ENCODE peak calls at places on chromosomes 2 and 18, in ten cellular contexts. One of them, this sample, is unnamed.
A peak's percentile ranks its signal among the peaks of the same experiment; 100 is the strongest.

GRCh38 chr18:22933958-22934423 is 863 bp downstream of the RBBP8 start:
- DNase-seq in A549: no peak
- DNase-seq in cardiac muscle cell: no peak
- DNase-seq in esophagus squamous epithelium: no peak
- DNase-seq in CD8-positive, alpha-beta T cell: no peak
- DNase-seq in HL-60: no peak
- DNase-seq in breast epithelium: no peak
- DNase-seq in OCI-LY7: no peak
- DNase-seq in Peyer's patch: no peak
- DNase-seq in endodermal cell: no peak
- DNase-seq in this sample: no peak

GRCh38 chr2:10654069-10654468 is 35.7 kb downstream of the NOL10 start:
- DNase-seq in Peyer's patch: no peak
- DNase-seq in breast epithelium: no peak
- DNase-seq in OCI-LY7: no peak
- DNase-seq in HL-60: no peak
- DNase-seq in A549: no peak
- DNase-seq in CD8-positive, alpha-beta T cell: no peak
- DNase-seq in esophagus squamous epithelium: no peak
- DNase-seq in cardiac muscle cell: no peak
- DNase-seq in endodermal cell: no peak
- DNase-seq in this sample: no peak

GRCh38 chr2:25292408-25292807 is 49.3 kb downstream of the DNMT3A start:
- DNase-seq in Peyer's patch: no peak
- DNase-seq in CD8-positive, alpha-beta T cell: no peak
- DNase-seq in OCI-LY7: no peak
- DNase-seq in HL-60: no peak
- DNase-seq in endodermal cell: no peak
- DNase-seq in breast epithelium: no peak
- DNase-seq in esophagus squamous epithelium: no peak
- DNase-seq in A549: no peak
- DNase-seq in cardiac muscle cell: no peak
- DNase-seq in this sample: no peak

GRCh38 chr18:32881009-32881408 is 108.2 kb upstream of the KLHL14 start:
- DNase-seq in breast epithelium: no peak
- DNase-seq in endodermal cell: no peak
- DNase-seq in esophagus squamous epithelium: no peak
- DNase-seq in HL-60: no peak
- DNase-seq in Peyer's patch: peak; percentile 21
- DNase-seq in CD8-positive, alpha-beta T cell: no peak
- DNase-seq in cardiac muscle cell: no peak
- DNase-seq in A549: no peak
- DNase-seq in OCI-LY7: peak; percentile 10
- DNase-seq in this sample: no peak

GRCh38 chr2:165440367-165440766 is 29.1 kb upstream of the CSRNP3 start:
- DNase-seq in cardiac muscle cell: no peak
- DNase-seq in CD8-positive, alpha-beta T cell: no peak
- DNase-seq in HL-60: no peak
- DNase-seq in OCI-LY7: no peak
- DNase-seq in Peyer's patch: no peak
- DNase-seq in esophagus squamous epithelium: no peak
- DNase-seq in breast epithelium: no peak
- DNase-seq in A549: no peak
- DNase-seq in endodermal cell: no peak
- DNase-seq in this sample: no peak

GRCh38 chr2:40096360-40096759 is 317.3 kb upstream of the THUMPD2 start:
- DNase-seq in OCI-LY7: no peak
- DNase-seq in Peyer's patch: no peak
- DNase-seq in esophagus squamous epithelium: no peak
- DNase-seq in cardiac muscle cell: no peak
- DNase-seq in CD8-positive, alpha-beta T cell: no peak
- DNase-seq in HL-60: no peak
- DNase-seq in endodermal cell: no peak
- DNase-seq in A549: no peak
- DNase-seq in breast epithelium: no peak
- DNase-seq in this sample: no peak

GRCh38 chr2:16958266-16958665 is 292.6 kb upstream of the CYRIA start:
- DNase-seq in OCI-LY7: no peak
- DNase-seq in CD8-positive, alpha-beta T cell: no peak
- DNase-seq in endodermal cell: no peak
- DNase-seq in esophagus squamous epithelium: no peak
- DNase-seq in A549: no peak
- DNase-seq in breast epithelium: no peak
- DNase-seq in HL-60: no peak
- DNase-seq in Peyer's patch: no peak
- DNase-seq in cardiac muscle cell: no peak
- DNase-seq in this sample: no peak

GRCh38 chr2:225117061-225117716 is 74.9 kb upstream of the DOCK10 start:
- DNase-seq in A549: no peak
- DNase-seq in Peyer's patch: no peak
- DNase-seq in cardiac muscle cell: no peak
- DNase-seq in endodermal cell: no peak
- DNase-seq in OCI-LY7: no peak
- DNase-seq in breast epithelium: no peak
- DNase-seq in esophagus squamous epithelium: no peak
- DNase-seq in CD8-positive, alpha-beta T cell: no peak
- DNase-seq in HL-60: no peak
- DNase-seq in this sample: no peak

GRCh38 chr18:2657043-2657512 is 1.6 kb downstream of the SMCHD1 start:
- DNase-seq in CD8-positive, alpha-beta T cell: no peak
- DNase-seq in esophagus squamous epithelium: no peak
- DNase-seq in cardiac muscle cell: no peak
- DNase-seq in OCI-LY7: no peak
- DNase-seq in HL-60: no peak
- DNase-seq in breast epithelium: no peak
- DNase-seq in endodermal cell: no peak
- DNase-seq in A549: no peak
- DNase-seq in Peyer's patch: no peak
- DNase-seq in this sample: no peak

GRCh38 chr2:35871672-35872071 is 483.9 kb upstream of the CRIM1 start:
- DNase-seq in esophagus squamous epithelium: no peak
- DNase-seq in Peyer's patch: no peak
- DNase-seq in cardiac muscle cell: peak; percentile 27
- DNase-seq in endodermal cell: peak; percentile 53
- DNase-seq in CD8-positive, alpha-beta T cell: no peak
- DNase-seq in A549: peak; percentile 4
- DNase-seq in breast epithelium: no peak
- DNase-seq in OCI-LY7: no peak
- DNase-seq in HL-60: no peak
- DNase-seq in this sample: no peak

GRCh38 chr18:76937597-76937996 is 115.2 kb downstream of the ZNF236 start:
- DNase-seq in HL-60: no peak
- DNase-seq in endodermal cell: no peak
- DNase-seq in cardiac muscle cell: no peak
- DNase-seq in OCI-LY7: no peak
- DNase-seq in Peyer's patch: no peak
- DNase-seq in breast epithelium: no peak
- DNase-seq in CD8-positive, alpha-beta T cell: no peak
- DNase-seq in A549: no peak
- DNase-seq in esophagus squamous epithelium: no peak
- DNase-seq in this sample: no peak

GRCh38 chr2:195342105-195342504 is 314.9 kb upstream of the SLC39A10 start:
- DNase-seq in esophagus squamous epithelium: no peak
- DNase-seq in cardiac muscle cell: no peak
- DNase-seq in A549: no peak
- DNase-seq in OCI-LY7: no peak
- DNase-seq in Peyer's patch: no peak
- DNase-seq in breast epithelium: no peak
- DNase-seq in HL-60: no peak
- DNase-seq in endodermal cell: no peak
- DNase-seq in CD8-positive, alpha-beta T cell: no peak
- DNase-seq in this sample: no peak

GRCh38 chr2:6922201-6922656 is 5.0 kb downstream of the RNF144A start:
- DNase-seq in esophagus squamous epithelium: no peak
- DNase-seq in OCI-LY7: no peak
- DNase-seq in endodermal cell: no peak
- DNase-seq in A549: no peak
- DNase-seq in cardiac muscle cell: no peak
- DNase-seq in breast epithelium: no peak
- DNase-seq in CD8-positive, alpha-beta T cell: no peak
- DNase-seq in HL-60: no peak
- DNase-seq in Peyer's patch: no peak
- DNase-seq in this sample: no peak

GRCh38 chr2:205024822-205025518 is 479.7 kb downstream of the PARD3B start:
- DNase-seq in cardiac muscle cell: peak; percentile 10
- DNase-seq in CD8-positive, alpha-beta T cell: no peak
- DNase-seq in HL-60: no peak
- DNase-seq in endodermal cell: no peak
- DNase-seq in breast epithelium: no peak
- DNase-seq in A549: peak; percentile 54
- DNase-seq in OCI-LY7: no peak
- DNase-seq in esophagus squamous epithelium: no peak
- DNase-seq in Peyer's patch: peak; percentile 15
- DNase-seq in this sample: peak; percentile 77

GRCh38 chr2:37653805-37654378 is 17.6 kb downstream of the CDC42EP3 start:
- DNase-seq in endodermal cell: no peak
- DNase-seq in esophagus squamous epithelium: no peak
- DNase-seq in breast epithelium: peak; percentile 54
- DNase-seq in cardiac muscle cell: no peak
- DNase-seq in Peyer's patch: peak; percentile 74
- DNase-seq in A549: no peak
- DNase-seq in CD8-positive, alpha-beta T cell: no peak
- DNase-seq in HL-60: no peak
- DNase-seq in OCI-LY7: peak; percentile 82
- DNase-seq in this sample: no peak

DNA sequence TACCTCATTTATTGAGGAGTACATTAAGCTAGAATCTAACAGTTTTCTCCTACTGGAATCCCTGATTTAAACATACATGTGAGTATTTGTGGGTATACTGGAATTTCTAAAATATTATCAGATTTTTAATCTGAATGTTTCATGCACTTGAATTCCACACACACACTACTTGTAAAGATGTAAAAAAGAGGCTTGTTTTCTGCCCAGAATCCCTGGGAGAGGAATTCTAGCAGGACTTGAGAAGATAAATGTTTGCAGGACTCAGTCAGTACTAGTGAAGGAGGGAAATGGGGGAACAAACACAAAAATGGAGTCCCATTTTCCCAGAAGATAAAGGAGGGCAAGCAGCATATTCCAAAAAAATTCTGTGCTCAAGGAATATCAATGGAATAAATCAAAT is 17.0 kb downstream of the COL5A2 start:
- DNase-seq in A549: no peak
- DNase-seq in OCI-LY7: no peak
- DNase-seq in breast epithelium: no peak
- DNase-seq in esophagus squamous epithelium: no peak
- DNase-seq in Peyer's patch: no peak
- DNase-seq in CD8-positive, alpha-beta T cell: no peak
- DNase-seq in HL-60: no peak
- DNase-seq in endodermal cell: no peak
- DNase-seq in cardiac muscle cell: no peak
- DNase-seq in this sample: no peak
- H3K27ac ChIP-seq in A549: peak overlapping the region; percentile 31
- H3K27ac ChIP-seq in OCI-LY7: no peak overlapping the region
- H3K27ac ChIP-seq in breast epithelium: no peak overlapping the region
- H3K27ac ChIP-seq in esophagus squamous epithelium: no peak overlapping the region
- H3K27ac ChIP-seq in Peyer's patch: no peak overlapping the region
- H3K27ac ChIP-seq in CD8-positive, alpha-beta T cell: no peak overlapping the region
- H3K27ac ChIP-seq in HL-60: no peak overlapping the region
- H3K27ac ChIP-seq in endodermal cell: no peak overlapping the region
- H3K27ac ChIP-seq in cardiac muscle cell: no peak overlapping the region
- H3K27ac ChIP-seq in this sample: no peak overlapping the region

DNA sequence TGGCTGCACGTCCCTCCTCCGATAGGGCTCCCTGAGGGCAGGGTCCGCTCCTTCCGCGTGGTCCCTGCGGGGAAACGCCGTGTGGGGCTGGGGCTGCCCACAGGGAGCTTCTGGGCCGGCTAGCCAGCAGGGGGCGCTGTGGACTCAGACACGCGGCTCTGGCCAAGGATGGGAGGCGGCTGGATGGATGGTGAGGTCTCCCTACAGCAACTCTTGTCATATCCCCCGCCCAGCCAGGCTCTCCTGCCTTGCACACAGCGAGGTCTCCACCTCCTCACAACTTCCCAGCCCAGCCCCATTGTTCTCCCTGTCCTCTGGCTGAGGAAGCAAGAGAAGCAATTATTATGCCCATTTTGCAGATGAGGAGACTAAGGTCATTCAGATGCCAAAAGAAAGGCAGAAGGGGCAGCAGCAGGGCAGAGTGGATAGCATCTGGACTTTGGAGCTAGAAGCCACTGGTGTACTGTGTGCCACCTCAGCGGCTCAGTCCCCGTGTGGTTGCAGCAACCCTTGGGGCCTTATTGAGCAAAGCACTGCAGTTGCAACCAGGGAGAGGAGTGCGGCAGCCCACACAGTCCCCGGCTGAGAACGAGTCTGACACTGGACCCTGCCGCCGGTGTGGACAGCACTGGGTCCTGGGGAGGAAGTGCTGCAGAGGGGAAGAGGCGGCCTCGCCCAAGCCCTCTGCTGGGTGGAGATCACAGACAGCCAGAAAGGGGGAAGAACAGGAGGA is 99.0 kb downstream of the ZFP36L2 start:
- DNase-seq in OCI-LY7: peak; percentile 82
- DNase-seq in CD8-positive, alpha-beta T cell: peak; percentile 75
- DNase-seq in endodermal cell: peak; percentile 92
- DNase-seq in cardiac muscle cell: no peak
- DNase-seq in breast epithelium: no peak
- DNase-seq in esophagus squamous epithelium: peak; percentile 35
- DNase-seq in HL-60: peak; percentile 94
- DNase-seq in A549: peak; percentile 52
- DNase-seq in Peyer's patch: peak; percentile 81
- DNase-seq in this sample: no peak
- TF ChIP-seq CTCF in OCI-LY7: peak; percentile 93
- TF ChIP-seq CTCF in CD8-positive, alpha-beta T cell: peak; percentile 75
- TF ChIP-seq CTCF in endodermal cell: peak; percentile 84
- TF ChIP-seq CTCF in cardiac muscle cell: peak; percentile 61
- TF ChIP-seq CTCF in breast epithelium: peak; percentile 28
- TF ChIP-seq CTCF in esophagus squamous epithelium: no peak
- TF ChIP-seq CTCF in HL-60: peak; percentile 41
- TF ChIP-seq CTCF in A549: peak; percentile 66
- TF ChIP-seq CTCF in Peyer's patch: peak; percentile 79
- TF ChIP-seq CTCF in this sample: peak; percentile 37

GRCh38 chr2:71275939-71276310 is 49.0 kb upstream of the PAIP2B start:
- DNase-seq in cardiac muscle cell: no peak
- DNase-seq in HL-60: no peak
- DNase-seq in breast epithelium: no peak
- DNase-seq in endodermal cell: no peak
- DNase-seq in A549: no peak
- DNase-seq in CD8-positive, alpha-beta T cell: no peak
- DNase-seq in Peyer's patch: no peak
- DNase-seq in OCI-LY7: no peak
- DNase-seq in esophagus squamous epithelium: no peak
- DNase-seq in this sample: no peak
- H3K4me3 ChIP-seq in cardiac muscle cell: no peak overlapping the region
- H3K4me3 ChIP-seq in HL-60: peak overlapping the region; percentile 32
- H3K4me3 ChIP-seq in breast epithelium: peak overlapping the region; percentile 75
- H3K4me3 ChIP-seq in endodermal cell: peak overlapping the region; percentile 83
- H3K4me3 ChIP-seq in A549: peak overlapping the region; percentile 50
- H3K4me3 ChIP-seq in CD8-positive, alpha-beta T cell: peak overlapping the region; percentile 80
- H3K4me3 ChIP-seq in Peyer's patch: peak overlapping the region; percentile 59
- H3K4me3 ChIP-seq in OCI-LY7: peak overlapping the region; percentile 72
- H3K4me3 ChIP-seq in esophagus squamous epithelium: peak overlapping the region; percentile 54
- H3K4me3 ChIP-seq in this sample: no peak overlapping the region

DNA sequence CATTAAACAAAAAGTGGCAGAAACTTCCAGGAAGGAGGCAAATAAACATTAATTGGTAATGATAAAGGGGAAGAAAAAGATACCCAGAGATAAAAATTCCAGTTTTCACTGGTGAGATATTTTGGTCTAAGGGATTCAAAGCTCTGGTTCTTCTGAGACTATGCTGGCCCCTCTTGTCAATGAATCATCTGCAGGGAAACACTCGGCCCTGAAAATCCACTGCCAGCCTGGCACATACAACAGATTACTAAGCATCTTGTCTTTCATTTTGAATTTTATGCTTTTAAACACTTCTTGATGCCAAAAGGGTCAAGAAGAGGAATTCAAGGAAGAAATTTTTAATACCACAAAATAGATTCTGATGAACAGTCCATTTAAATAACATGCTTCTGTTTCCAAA is 1603.8 kb upstream of the ZEB2 start:
- DNase-seq in Peyer's patch: no peak
- DNase-seq in HL-60: no peak
- DNase-seq in esophagus squamous epithelium: no peak
- DNase-seq in OCI-LY7: no peak
- DNase-seq in A549: no peak
- DNase-seq in cardiac muscle cell: no peak
- DNase-seq in endodermal cell: no peak
- DNase-seq in CD8-positive, alpha-beta T cell: no peak
- DNase-seq in breast epithelium: no peak
- DNase-seq in this sample: no peak
- H3K27ac ChIP-seq in Peyer's patch: no peak overlapping the region
- H3K27ac ChIP-seq in HL-60: no peak overlapping the region
- H3K27ac ChIP-seq in esophagus squamous epithelium: no peak overlapping the region
- H3K27ac ChIP-seq in OCI-LY7: no peak overlapping the region
- H3K27ac ChIP-seq in A549: no peak overlapping the region
- H3K27ac ChIP-seq in cardiac muscle cell: no peak overlapping the region
- H3K27ac ChIP-seq in endodermal cell: no peak overlapping the region
- H3K27ac ChIP-seq in CD8-positive, alpha-beta T cell: no peak overlapping the region
- H3K27ac ChIP-seq in breast epithelium: no peak overlapping the region
- H3K27ac ChIP-seq in this sample: no peak overlapping the region

This sample was measured in AG04450.